ENCODE peak calls at places on chromosomes 1 and 21, in four cellular contexts. One of them, this sample, is unnamed.

GRCh38 chr1:67788251-67788796 is 44.9 kb downstream of the GNG12 start:
- DNase-seq in adrenal gland: no peak
- DNase-seq in thyroid gland: peak; percentile 75
- DNase-seq in K562: no peak
- DNase-seq in this sample: no peak

GRCh38 chr1:157512036-157512969 is 40.0 kb downstream of the FCRL5 start:
- DNase-seq in thyroid gland: no peak
- DNase-seq in K562: no peak
- DNase-seq in adrenal gland: no peak
- DNase-seq in this sample: no peak

GRCh38 chr1:47351305-47351704 is 17.7 kb downstream of the CMPK1 start:
- DNase-seq in adrenal gland: no peak
- DNase-seq in thyroid gland: no peak
- DNase-seq in K562: peak; percentile 41
- DNase-seq in this sample: no peak

GRCh38 chr21:33126569-33126968 is 56.6 kb downstream of the OLIG1 start:
- DNase-seq in K562: no peak
- DNase-seq in adrenal gland: no peak
- DNase-seq in thyroid gland: no peak
- DNase-seq in this sample: no peak

GRCh38 chr1:204446413-204447111 is 34.9 kb upstream of the PPP1R15B start:
- DNase-seq in thyroid gland: peak; percentile 82
- DNase-seq in adrenal gland: peak; percentile 68
- DNase-seq in K562: peak; percentile 70
- DNase-seq in this sample: peak; percentile 82

GRCh38 chr21:38948981-38949380 is 143.3 kb downstream of the ETS2 start:
- DNase-seq in K562: no peak
- DNase-seq in thyroid gland: no peak
- DNase-seq in adrenal gland: no peak
- DNase-seq in this sample: no peak

GRCh38 chr21:37502947-37503346 is 136.4 kb downstream of the DYRK1A start:
- DNase-seq in K562: no peak
- DNase-seq in thyroid gland: no peak
- DNase-seq in adrenal gland: no peak
- DNase-seq in this sample: no peak

GRCh38 chr1:32861904-32862698 is 8.6 kb downstream of the FNDC5 start:
- DNase-seq in adrenal gland: no peak
- DNase-seq in thyroid gland: no peak
- DNase-seq in K562: no peak
- DNase-seq in this sample: no peak

GRCh38 chr1:186948542-186948941 is 119.8 kb downstream of the PLA2G4A start:
- DNase-seq in thyroid gland: no peak
- DNase-seq in K562: no peak
- DNase-seq in adrenal gland: no peak
- DNase-seq in this sample: no peak

GRCh38 chr1:231527586-231528174 is 789 bp upstream of the TSNAX start:
- DNase-seq in thyroid gland: no peak
- DNase-seq in K562: no peak
- DNase-seq in adrenal gland: no peak
- DNase-seq in this sample: no peak

GRCh38 chr1:66012076-66012769 is 219.5 kb downstream of the PDE4B start:
- DNase-seq in thyroid gland: no peak
- DNase-seq in K562: no peak
- DNase-seq in adrenal gland: no peak
- DNase-seq in this sample: no peak

GRCh38 chr1:156060937-156061636 is at the start of gene RAB25:
- DNase-seq in adrenal gland: no peak
- DNase-seq in K562: no peak
- DNase-seq in thyroid gland: peak; percentile 90
- DNase-seq in this sample: no peak

GRCh38 chr1:86687595-86687994 is 16.8 kb upstream of the SH3GLB1 start:
- DNase-seq in K562: no peak
- DNase-seq in thyroid gland: no peak
- DNase-seq in adrenal gland: no peak
- DNase-seq in this sample: no peak

GRCh38 chr1:28807986-28808385 is 4.0 kb upstream of the OPRD1 start:
- DNase-seq in K562: no peak
- DNase-seq in adrenal gland: no peak
- DNase-seq in thyroid gland: no peak
- DNase-seq in this sample: no peak

GRCh38 chr1:55446351-55446750 is 231.2 kb upstream of the USP24 start:
- DNase-seq in K562: no peak
- DNase-seq in thyroid gland: no peak
- DNase-seq in adrenal gland: no peak
- DNase-seq in this sample: no peak

GRCh38 chr1:171715813-171716251 is 26.0 kb downstream of the VAMP4 start:
- DNase-seq in K562: peak; percentile 23
- DNase-seq in thyroid gland: peak; percentile 83
- DNase-seq in adrenal gland: no peak
- DNase-seq in this sample: no peak

GRCh38 chr1:184082541-184082940 is 31.0 kb downstream of the TSEN15 start:
- DNase-seq in thyroid gland: no peak
- DNase-seq in adrenal gland: no peak
- DNase-seq in K562: no peak
- DNase-seq in this sample: no peak

GRCh38 chr1:224047538-224047937 is 66.4 kb upstream of the FBXO28 start:
- DNase-seq in adrenal gland: no peak
- DNase-seq in K562: no peak
- DNase-seq in thyroid gland: no peak
- DNase-seq in this sample: no peak

GRCh38 chr1:204931768-204932572 is 61.3 kb downstream of the NFASC start:
- DNase-seq in thyroid gland: no peak
- DNase-seq in adrenal gland: no peak
- DNase-seq in K562: no peak
- DNase-seq in this sample: no peak

GRCh38 chr1:1219341-1219740 is 5.4 kb upstream of the TNFRSF4 start:
- DNase-seq in thyroid gland: no peak
- DNase-seq in K562: no peak
- DNase-seq in adrenal gland: no peak
- DNase-seq in this sample: no peak

GRCh38 chr1:54806931-54807611 is 5.9 kb upstream of the TTC22 start:
- DNase-seq in thyroid gland: no peak
- DNase-seq in K562: no peak
- DNase-seq in adrenal gland: no peak
- DNase-seq in this sample: no peak

GRCh38 chr1:118989878-118990378 is 1.8 kb upstream of the TBX15 start:
- DNase-seq in K562: no peak
- DNase-seq in adrenal gland: no peak
- DNase-seq in thyroid gland: no peak
- DNase-seq in this sample: no peak

GRCh38 chr1:46172321-46172720 is 2.6 kb upstream of the TSPAN1 start:
- DNase-seq in adrenal gland: no peak
- DNase-seq in K562: no peak
- DNase-seq in thyroid gland: no peak
- DNase-seq in this sample: no peak

GRCh38 chr21:28960245-28960644 is 32.4 kb downstream of the LTN1 start:
- DNase-seq in K562: no peak
- DNase-seq in thyroid gland: no peak
- DNase-seq in adrenal gland: no peak
- DNase-seq in this sample: no peak

GRCh38 chr1:21865943-21866628 is 54.0 kb downstream of the LDLRAD2 start:
- DNase-seq in thyroid gland: no peak
- DNase-seq in K562: peak; percentile 84
- DNase-seq in adrenal gland: no peak
- DNase-seq in this sample: no peak

GRCh38 chr1:241269116-241269515 is 87.9 kb downstream of the RGS7 start:
- DNase-seq in K562: peak; percentile 3
- DNase-seq in thyroid gland: no peak
- DNase-seq in adrenal gland: no peak
- DNase-seq in this sample: no peak

GRCh38 chr1:55321947-55322346 is 106.8 kb upstream of the USP24 start:
- DNase-seq in adrenal gland: no peak
- DNase-seq in K562: no peak
- DNase-seq in thyroid gland: no peak
- DNase-seq in this sample: no peak

GRCh38 chr1:216944864-216945505 is 221.8 kb upstream of the ESRRG start:
- DNase-seq in adrenal gland: no peak
- DNase-seq in K562: no peak
- DNase-seq in thyroid gland: no peak
- DNase-seq in this sample: no peak

GRCh38 chr1:37031419-37031818 is 2.9 kb downstream of the GRIK3 start:
- DNase-seq in thyroid gland: no peak
- DNase-seq in adrenal gland: no peak
- DNase-seq in K562: no peak
- DNase-seq in this sample: no peak

GRCh38 chr1:61588736-61589381 is 136.1 kb downstream of the TM2D1 start:
- DNase-seq in K562: peak; percentile 80
- DNase-seq in adrenal gland: peak; percentile 56
- DNase-seq in thyroid gland: peak; percentile 66
- DNase-seq in this sample: peak; percentile 24

GRCh38 chr1:147815503-147815902 is 55.1 kb upstream of the GJA5 start:
- DNase-seq in K562: no peak
- DNase-seq in thyroid gland: no peak
- DNase-seq in adrenal gland: no peak
- DNase-seq in this sample: no peak

GRCh38 chr1:159869173-159869572 is 6.7 kb upstream of the VSIG8 start:
- DNase-seq in adrenal gland: no peak
- DNase-seq in K562: peak; percentile 61
- DNase-seq in thyroid gland: no peak
- DNase-seq in this sample: no peak

GRCh38 chr1:3459940-3460652 is 5.6 kb downstream of the ARHGEF16 start:
- DNase-seq in thyroid gland: no peak
- DNase-seq in K562: no peak
- DNase-seq in adrenal gland: no peak
- DNase-seq in this sample: peak; percentile 54

GRCh38 chr1:35576061-35576765 is 3.1 kb downstream of the TFAP2E start:
- DNase-seq in thyroid gland: no peak
- DNase-seq in K562: no peak
- DNase-seq in adrenal gland: no peak
- DNase-seq in this sample: no peak

GRCh38 chr1:35573776-35574654 is 901 bp downstream of the TFAP2E start:
- DNase-seq in adrenal gland: no peak
- DNase-seq in thyroid gland: no peak
- DNase-seq in K562: no peak
- DNase-seq in this sample: peak; percentile 6

GRCh38 chr1:35575401-35575958 is 2.4 kb downstream of the TFAP2E start:
- DNase-seq in K562: no peak
- DNase-seq in thyroid gland: no peak
- DNase-seq in adrenal gland: no peak
- DNase-seq in this sample: peak; percentile 6

GRCh38 chr1:35573198-35573775 is at the start of gene TFAP2E:
- DNase-seq in thyroid gland: peak; percentile 58
- DNase-seq in adrenal gland: no peak
- DNase-seq in K562: no peak
- DNase-seq in this sample: peak; percentile 5

GRCh38 chr1:35574655-35575400 is 1.7 kb downstream of the TFAP2E start:
- DNase-seq in K562: no peak
- DNase-seq in adrenal gland: no peak
- DNase-seq in thyroid gland: no peak
- DNase-seq in this sample: no peak
- H3K27me3 ChIP-seq in K562: peaks cover 18% of the 10 kb centered on the region
- H3K27me3 ChIP-seq in adrenal gland: peaks cover 31% of the 10 kb centered on the region
- H3K27me3 ChIP-seq in thyroid gland: peaks cover 16% of the 10 kb centered on the region
- H3K27me3 ChIP-seq in this sample: peaks cover 69% of the 10 kb centered on the region

GRCh38 chr1:230105754-230106625 is 39.0 kb downstream of the GALNT2 start:
- DNase-seq in adrenal gland: no peak
- DNase-seq in thyroid gland: no peak
- DNase-seq in K562: no peak
- DNase-seq in this sample: no peak
- TF ChIP-seq POLR2A in adrenal gland: no peak
- TF ChIP-seq POLR2A in thyroid gland: no peak
- TF ChIP-seq POLR2A in K562: no peak
- TF ChIP-seq POLR2A in this sample: no peak

DNA sequence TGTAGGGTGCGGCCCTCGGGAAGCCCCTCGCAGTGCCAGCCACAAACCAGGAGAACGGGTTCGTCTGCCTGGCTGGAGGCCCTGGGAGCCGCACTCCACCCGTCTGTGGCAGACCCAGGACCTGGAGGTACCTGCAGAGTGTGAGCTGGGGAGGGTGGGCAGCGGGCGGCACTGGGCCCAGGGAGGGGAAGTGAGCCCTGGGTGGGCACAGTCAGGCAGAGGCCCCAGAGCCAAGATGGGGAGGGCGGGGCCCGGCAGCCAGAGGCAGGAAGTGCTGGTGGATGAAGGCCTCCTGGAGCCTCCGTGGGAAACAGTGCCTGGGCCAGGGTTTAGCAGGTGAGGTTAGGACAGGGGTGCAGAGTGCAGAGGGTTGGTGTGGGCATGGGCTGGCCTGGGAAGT is 4.0 kb upstream of the PEX10 start:
- DNase-seq in K562: no peak
- DNase-seq in thyroid gland: peak; percentile 22
- DNase-seq in adrenal gland: no peak
- DNase-seq in this sample: no peak
- H3K4me3 ChIP-seq in K562: no peak overlapping the region
- H3K4me3 ChIP-seq in thyroid gland: no peak overlapping the region
- H3K4me3 ChIP-seq in adrenal gland: no peak overlapping the region
- H3K4me3 ChIP-seq in this sample: no peak overlapping the region

GRCh38 chr1:153752561-153753195 is 22.5 kb upstream of the SLC27A3 start:
- DNase-seq in thyroid gland: no peak
- DNase-seq in K562: no peak
- DNase-seq in adrenal gland: peak; percentile 59
- DNase-seq in this sample: no peak

GRCh38 chr1:153752072-153752471 is 23.1 kb upstream of the SLC27A3 start:
- DNase-seq in K562: no peak
- DNase-seq in adrenal gland: no peak
- DNase-seq in thyroid gland: no peak
- DNase-seq in this sample: no peak

GRCh38 chr1:153748903-153749302 is 21.1 kb downstream of the INTS3 start:
- DNase-seq in K562: no peak
- DNase-seq in thyroid gland: no peak
- DNase-seq in adrenal gland: no peak
- DNase-seq in this sample: no peak

GRCh38 chr1:153749408-153750005 is 21.7 kb downstream of the INTS3 start:
- DNase-seq in adrenal gland: peak; percentile 88
- DNase-seq in K562: peak; percentile 80
- DNase-seq in thyroid gland: peak; percentile 83
- DNase-seq in this sample: peak; percentile 93

DNA sequence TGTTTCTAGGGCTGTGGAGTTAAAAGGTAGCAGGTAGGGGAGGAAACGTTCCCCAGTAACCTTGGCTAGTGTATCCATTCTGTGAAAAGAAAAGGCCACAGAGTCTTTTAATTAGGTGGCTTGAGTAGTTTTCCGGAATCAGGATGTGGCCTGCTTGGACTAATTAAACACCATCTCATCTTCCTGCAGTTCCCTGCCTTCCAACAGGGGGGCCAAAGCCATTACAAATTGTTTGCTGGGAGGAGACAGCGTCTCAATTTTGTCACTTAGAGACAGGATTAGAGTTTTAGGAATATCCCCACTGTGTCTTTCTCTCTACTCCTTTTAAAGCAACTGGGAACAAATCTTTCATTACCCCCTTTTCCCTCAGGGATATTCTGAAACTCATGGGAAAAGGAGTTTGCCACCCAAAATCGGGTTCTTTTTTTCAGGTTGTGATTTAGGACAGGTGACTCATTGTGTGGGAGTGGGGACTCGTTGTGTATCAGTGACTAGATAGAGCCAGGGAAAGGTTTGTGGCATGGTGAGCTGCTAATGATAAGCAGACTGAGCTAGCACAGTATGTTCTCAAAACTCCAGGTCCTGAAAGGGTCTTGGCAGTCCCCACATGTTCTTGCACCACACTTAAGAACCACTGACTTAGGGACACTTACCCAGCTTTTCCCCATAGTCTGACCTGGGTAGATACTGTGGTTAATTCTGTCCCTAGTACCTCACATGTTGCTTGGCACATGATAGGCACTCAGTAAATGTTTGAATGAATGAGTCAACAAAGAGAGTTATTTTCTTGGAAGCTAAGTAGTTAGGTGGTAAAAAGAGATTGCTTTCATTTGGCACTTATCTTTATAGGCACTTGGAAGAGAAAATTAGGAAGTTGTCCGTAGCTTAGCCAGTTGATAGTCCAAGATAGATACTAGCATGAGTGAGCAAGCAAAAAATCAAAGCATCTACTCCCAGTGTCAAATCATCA is 22.5 kb downstream of the INTS3 start:
- DNase-seq in thyroid gland: no peak
- DNase-seq in K562: peak; percentile 34
- DNase-seq in adrenal gland: no peak
- DNase-seq in this sample: peak; percentile 71
- H3K27me3 ChIP-seq in thyroid gland: no peaks in the 10 kb centered on the region
- H3K27me3 ChIP-seq in K562: no peaks in the 10 kb centered on the region
- H3K27me3 ChIP-seq in adrenal gland: no peaks in the 10 kb centered on the region
- H3K27me3 ChIP-seq in this sample: no peaks in the 10 kb centered on the region

This sample was measured in gastrocnemius medialis.